ENCODE peak calls at places on chromosomes 3 and 15, in five cellular contexts. V is neural progenitor cell, U is left ventricle myocardium inferior, I is lung, X is foreskin keratinocyte. D is an unnamed sample.

GRCh38 chr3:197498499-197499241 is 57.1 kb downstream of the BDH1 start:
- DNase-seq in V (no peak), U (no peak), I (no peak), X (no peak), D (no peak)

GRCh38 chr3:4561661-4562060 is 68.5 kb downstream of the ITPR1 start:
- DNase-seq in V (no peak), U (no peak), I (no peak), X (no peak), D (no peak)

GRCh38 chr3:73364517-73364916 is 260.2 kb downstream of the PDZRN3 start:
- DNase-seq in V (no peak), U (no peak), I (no peak), X (peak), D (no peak)

GRCh38 chr15:97944724-97945123 is 15.8 kb upstream of the ARRDC4 start:
- DNase-seq in V (peak), U (no peak), I (no peak), X (no peak), D (no peak)

GRCh38 chr3:73656241-73656890 is 31.6 kb upstream of the PDZRN3 start:
- DNase-seq in V (no peak), U (no peak), I (no peak), X (no peak), D (peak)

GRCh38 chr3:78003090-78003489 is 963.2 kb downstream of the ROBO2 start:
- DNase-seq in V (no peak), U (no peak), I (no peak), X (peak), D (no peak)

GRCh38 chr3:56870436-56870835 is 68.7 kb upstream of the ARHGEF3 start:
- DNase-seq in V (no peak), U (no peak), I (no peak), X (peak), D (no peak)

GRCh38 chr3:38005076-38006020 is 14.8 kb downstream of the VILL start:
- DNase-seq in V (no peak), U (peak), I (no peak), X (no peak), D (no peak)

GRCh38 chr3:56761887-56762605 is 39.7 kb downstream of the ARHGEF3 start:
- DNase-seq in V (no peak), U (no peak), I (no peak), X (no peak), D (peak)

GRCh38 chr3:134718736-134719135 is 67.9 kb upstream of the KY start:
- DNase-seq in V (no peak), U (no peak), I (no peak), X (no peak), D (peak)

GRCh38 chr3:47323431-47324277 is 40.9 kb downstream of the KLHL18 start:
- DNase-seq in V (no peak), U (no peak), I (no peak), X (peak), D (peak)

GRCh38 chr3:151971814-151972579 is 98.6 kb downstream of the SUCNR1 start:
- DNase-seq in V (no peak), U (no peak), I (peak), X (no peak), D (no peak)

DNA sequence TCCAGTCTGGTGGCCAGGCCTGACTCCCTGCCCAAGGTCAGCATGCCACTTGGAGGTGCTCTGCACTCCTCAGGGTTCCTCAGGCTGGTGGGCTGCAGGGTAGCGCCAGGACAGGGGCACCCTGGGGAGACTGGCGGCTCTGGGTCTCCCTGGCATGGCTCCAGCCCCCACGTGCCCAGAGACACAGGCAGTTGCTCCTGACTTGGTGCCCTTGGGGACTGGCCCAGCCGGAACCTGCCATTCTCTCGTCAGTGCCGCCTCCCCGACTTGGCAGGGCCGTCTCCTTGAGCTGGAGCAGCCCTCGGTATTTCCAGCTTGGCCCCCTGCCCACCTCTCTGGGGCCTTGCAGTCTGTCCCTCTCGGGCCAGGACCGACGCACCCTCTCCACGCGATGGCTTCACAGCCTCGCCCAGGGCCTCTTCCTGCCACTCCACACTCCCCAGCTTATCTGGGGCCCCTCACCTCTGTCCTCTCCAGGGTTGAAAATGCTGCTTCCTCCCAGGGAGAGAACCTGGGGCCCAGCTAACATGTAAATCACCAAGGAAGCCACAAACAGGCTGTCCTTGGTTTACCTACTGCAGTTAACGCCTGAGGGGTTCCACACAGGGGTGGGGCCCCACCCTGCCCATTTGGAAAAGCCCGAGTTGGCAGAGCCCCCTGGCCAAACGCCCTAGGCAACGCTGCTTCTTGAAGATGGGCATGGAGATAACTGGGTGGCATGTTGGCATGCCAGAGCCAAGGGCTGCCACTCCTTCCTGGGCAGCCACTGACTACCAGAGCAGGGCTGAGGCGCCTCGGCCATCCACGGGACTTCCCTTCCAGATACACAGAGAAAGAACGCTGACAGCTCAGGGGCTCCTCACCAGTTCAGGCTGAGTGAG is 61.4 kb downstream of the SMAD6 start:
- DNase-seq in V (no peak), U (peak), I (peak), X (no peak), D (no peak)
- H3K27ac ChIP-seq in V (no peak), U (peak), I (peak), X (no peak), D (no peak)

GRCh38 chr3:76610150-76610549 is 429.7 kb upstream of the ROBO2 start:
- DNase-seq in V (no peak), U (no peak), I (no peak), X (no peak), D (no peak)
- H3K27ac ChIP-seq in V (no peak), U (no peak), I (no peak), X (no peak), D (no peak)

DNA sequence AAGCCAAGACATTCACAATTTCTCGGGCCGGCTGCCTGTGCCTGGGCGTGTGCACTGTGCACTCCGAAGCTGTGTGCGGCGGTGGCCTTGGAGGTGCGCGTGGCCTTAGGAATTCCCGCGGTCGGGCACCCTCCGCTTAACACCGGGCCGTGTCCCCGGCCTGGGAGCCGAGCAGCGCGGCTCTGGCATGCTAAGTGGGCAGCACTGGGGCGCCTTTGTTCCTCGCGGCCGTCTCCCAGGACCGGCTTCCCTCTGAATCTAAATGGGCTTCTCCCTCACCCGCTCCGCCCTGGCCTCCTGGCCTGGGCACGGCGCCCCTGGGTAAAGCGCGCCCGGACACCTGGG is 498 bp upstream of the ARNT2 start:
- DNase-seq in V (peak), U (peak), I (no peak), X (no peak), D (no peak)
- H3K27ac ChIP-seq in V (no peak), U (peak), I (peak), X (no peak), D (no peak)

GRCh38 chr15:75696303-75696657 is 16.4 kb downstream of the CSPG4 start:
- DNase-seq in V (no peak), U (no peak), I (no peak), X (peak), D (no peak)
- H3K27ac ChIP-seq in V (no peak), U (peak), I (peak), X (peak), D (no peak)

GRCh38 chr3:157512534-157512933 is 9.3 kb upstream of the VEPH1 start:
- DNase-seq in V (no peak), U (no peak), I (no peak), X (no peak), D (no peak)

GRCh38 chr3:157515398-157515797 is 12.2 kb upstream of the VEPH1 start:
- DNase-seq in V (no peak), U (no peak), I (no peak), X (no peak), D (no peak)

GRCh38 chr3:157514371-157514919 is 11.2 kb upstream of the VEPH1 start:
- DNase-seq in V (no peak), U (no peak), I (no peak), X (no peak), D (no peak)

GRCh38 chr3:157516928-157517327 is 13.7 kb upstream of the VEPH1 start:
- DNase-seq in V (no peak), U (no peak), I (no peak), X (no peak), D (no peak)

DNA sequence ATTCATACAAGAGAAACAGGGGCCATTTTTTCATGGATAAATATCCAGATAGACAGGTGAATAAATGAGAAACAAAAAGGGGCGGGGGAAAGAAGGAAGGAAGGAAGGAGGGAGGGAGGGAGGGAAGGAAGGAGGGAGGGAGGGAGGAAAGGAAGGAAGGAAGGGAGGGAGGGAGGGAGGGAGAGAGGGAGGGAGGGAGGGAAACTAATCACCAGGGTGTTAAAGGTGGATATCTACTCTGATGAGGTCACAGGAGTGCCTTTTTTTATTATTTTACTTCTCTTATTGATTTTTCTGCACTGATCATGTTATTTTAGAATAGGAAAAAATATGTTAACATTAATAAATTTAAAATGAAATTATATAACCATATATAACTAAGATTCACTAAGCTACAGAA is 10.4 kb upstream of the VEPH1 start:
- DNase-seq in V (no peak), U (no peak), I (no peak), X (no peak), D (no peak)
- H3K27ac ChIP-seq in V (no peak), U (no peak), I (no peak), X (no peak), D (no peak)

DNA sequence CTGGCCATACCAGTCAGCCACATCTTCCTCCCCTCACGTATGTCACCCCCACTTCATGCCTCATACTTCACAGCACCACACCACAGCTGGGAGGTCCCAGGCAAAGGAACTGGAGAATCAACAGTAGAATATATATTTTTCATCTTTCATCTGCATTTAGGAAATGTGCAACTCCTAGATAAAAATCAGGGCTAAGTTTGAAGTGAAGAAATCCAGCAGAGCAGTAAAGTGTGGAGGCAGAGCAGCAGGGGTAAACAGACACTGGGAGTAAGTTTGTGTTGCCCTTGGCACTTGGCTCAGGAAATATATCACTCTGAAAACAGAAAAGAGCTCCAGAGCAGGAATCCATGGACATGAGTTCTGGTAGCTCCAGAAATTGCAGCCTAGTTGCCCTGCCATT is 2.8 kb upstream of the HERC1 start:
- DNase-seq in V (no peak), U (no peak), I (no peak), X (no peak), D (no peak)
- H3K27ac ChIP-seq in V (no peak), U (no peak), I (no peak), X (no peak), D (no peak)

GRCh38 chr3:126535636-126536035 is 11.7 kb downstream of the CHST13 start:
- DNase-seq in V (no peak), U (no peak), I (no peak), X (no peak), D (no peak)

GRCh38 chr3:126537730-126538281 is 13.9 kb downstream of the CHST13 start:
- DNase-seq in V (no peak), U (no peak), I (no peak), X (no peak), D (no peak)

GRCh38 chr3:126536126-126536525 is 12.2 kb downstream of the CHST13 start:
- DNase-seq in V (no peak), U (peak), I (no peak), X (no peak), D (no peak)

GRCh38 chr3:126538316-126538715 is 14.4 kb downstream of the CHST13 start:
- DNase-seq in V (no peak), U (no peak), I (no peak), X (no peak), D (no peak)

GRCh38 chr3:126537116-126537729 is 13.3 kb downstream of the CHST13 start:
- DNase-seq in V (no peak), U (no peak), I (no peak), X (no peak), D (no peak)
- H3K27ac ChIP-seq in V (no peak), U (no peak), I (no peak), X (no peak), D (no peak)

DNA sequence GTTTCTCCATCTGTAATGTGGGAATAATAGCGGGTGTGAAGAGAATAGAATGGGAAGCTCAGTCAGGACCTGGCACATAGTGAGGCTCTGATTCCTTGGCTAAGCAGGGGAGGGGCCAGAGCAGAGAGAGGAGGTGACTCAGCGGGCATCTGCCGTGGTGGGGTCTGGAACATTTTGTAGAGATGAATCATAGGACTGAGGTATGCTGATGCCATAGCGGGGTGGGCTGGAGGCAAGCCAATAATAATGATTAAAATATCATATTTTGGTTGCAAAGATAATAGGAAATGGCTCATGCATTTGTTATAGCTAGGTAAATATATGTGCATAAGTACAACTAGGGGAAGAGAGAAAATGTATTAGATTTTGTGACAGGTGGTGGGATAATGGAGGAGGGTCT is 11.2 kb downstream of the TGM4 start:
- DNase-seq in V (no peak), U (no peak), I (no peak), X (peak), D (peak)
- H3K27ac ChIP-seq in V (no peak), U (no peak), I (no peak), X (peak), D (peak)

GRCh38 chr15:65824031-65824743 is 32.1 kb upstream of the DENND4A start:
- DNase-seq in V (peak), U (no peak), I (peak), X (peak), D (peak)
- H3K27ac ChIP-seq in V (no peak), U (no peak), I (no peak), X (no peak), D (no peak)

DNA sequence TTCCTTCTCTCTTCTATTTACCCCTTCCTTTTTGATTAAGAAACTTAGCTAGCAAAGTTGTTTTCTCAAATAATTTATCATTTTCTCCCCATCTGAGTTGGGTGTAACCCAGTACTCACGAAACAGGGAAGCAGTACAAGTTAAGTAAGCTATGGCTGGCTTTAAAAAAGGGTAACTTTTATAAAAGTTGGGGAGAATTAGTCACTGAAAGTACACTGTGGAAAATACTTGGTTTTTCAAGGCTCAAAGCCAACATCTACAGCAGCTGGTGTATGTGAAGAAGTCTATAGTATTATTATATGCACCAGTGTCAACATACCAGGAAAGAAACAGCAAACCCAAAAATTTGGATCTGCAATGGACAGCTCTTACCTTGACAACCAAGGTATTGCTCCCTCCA is 25.5 kb downstream of the CLK3 start:
- DNase-seq in V (no peak), U (no peak), I (no peak), X (no peak), D (no peak)
- H3K27ac ChIP-seq in V (no peak), U (peak), I (peak), X (no peak), D (no peak)